ENCODE peak calls at places on chromosomes 16 and 17, in nine cellular contexts. N is fibroblast of lung; M is HuH-7.5; E is NAMALWA; C is iPS-NIHi11; J is Daoy; X is A172; G is T-helper 2 cell treated with Interferon-gamma antibody and Interleukin-4, amounts not matched to agents 5 μg/mL and 100 μg/mL, for 36 hours; Q is AG04450. W is an unnamed sample.

GRCh38 chr17:79953335-79953734 is 82.3 kb downstream of the TBC1D16 start:
- DNase-seq in M (no peak), C (no peak), Q (no peak), N (no peak), J (no peak), X (no peak), G (no peak), E (no peak), W (no peak)

GRCh38 chr16:88303890-88304819 is 78.6 kb upstream of the ZNF469 start:
- DNase-seq in J (peak), Q (peak), C (peak), X (peak), G (no peak), N (peak), M (no peak), E (no peak), W (peak)

GRCh38 chr17:1179112-1179634 is 608 bp downstream of the ABR start:
- DNase-seq in X (no peak), Q (no peak), C (no peak), J (peak), M (no peak), N (no peak), E (no peak), G (no peak), W (no peak)

GRCh38 chr17:1300580-1300905 is 21.1 kb downstream of the TRARG1 start:
- DNase-seq in E (no peak), Q (no peak), G (no peak), N (no peak), J (peak), X (no peak), M (no peak), C (no peak), W (no peak)

GRCh38 chr16:80147021-80147680 is 393.6 kb upstream of the DYNLRB2 start:
- DNase-seq in M (no peak), X (no peak), C (no peak), G (no peak), E (no peak), J (no peak), N (peak), Q (no peak), W (no peak)

GRCh38 chr16:11219188-11219587 is 36.8 kb downstream of the SOCS1 start:
- DNase-seq in E (no peak), G (no peak), M (no peak), Q (no peak), X (no peak), N (no peak), J (no peak), C (no peak), W (no peak)

GRCh38 chr16:81143921-81144471 is 47.8 kb upstream of the GCSH start:
- DNase-seq in G (no peak), M (no peak), Q (no peak), C (no peak), J (peak), X (peak), N (no peak), E (no peak), W (no peak)

GRCh38 chr16:68116256-68116853 is 31.2 kb downstream of the NFATC3 start:
- DNase-seq in X (peak), E (peak), M (no peak), N (peak), C (no peak), J (no peak), Q (no peak), G (no peak), W (no peak)

GRCh38 chr17:48720263-48721008 is 1.9 kb downstream of the PRAC1 start:
- DNase-seq in M (no peak), Q (no peak), J (no peak), X (no peak), C (no peak), N (no peak), G (no peak), E (peak), W (no peak)

GRCh38 chr16:17177242-17177967 is 293.4 kb downstream of the XYLT1 start:
- DNase-seq in C (no peak), G (no peak), M (no peak), Q (no peak), E (no peak), J (peak), N (peak), X (no peak), W (no peak)

GRCh38 chr16:88691924-88692560 is 5.7 kb upstream of the SNAI3 start:
- DNase-seq in C (no peak), E (no peak), M (no peak), J (no peak), Q (no peak), N (no peak), X (no peak), G (no peak), W (no peak)

W was measured in H4.